ENCODE peak calls at places on chromosomes 7 and 10, in six cellular contexts. Y is CD4-positive, alpha-beta memory T cell; M is globus pallidus; Q is H4; U is NCI-H1092 treated with DMSO at 0.1 percent for 48 hours; C is OCI-LY7. E is an unnamed sample.

GRCh38 chr10:110029448-110029847 is 21.7 kb downstream of the ADD3 start:
- DNase-seq in Y (no peak), M (no peak), Q (no peak), U (no peak), C (no peak), E (no peak)

GRCh38 chr10:82660983-82661382 is 786.0 kb downstream of the NRG3 start:
- DNase-seq in Y (no peak), M (no peak), Q (no peak), U (no peak), C (no peak), E (no peak)

GRCh38 chr10:28326516-28327493 is 23.9 kb upstream of the MPP7 start:
- DNase-seq in Y (no peak), M (peak), Q (peak), U (no peak), C (peak), E (peak)

GRCh38 chr10:76786673-76787072 is 850.9 kb downstream of the KCNMA1 start:
- DNase-seq in Y (no peak), M (no peak), Q (no peak), U (no peak), C (no peak), E (no peak)

GRCh38 chr10:22321831-22322662 is 1.1 kb downstream of the BMI1 start:
- DNase-seq in Y (no peak), M (no peak), Q (no peak), U (no peak), C (peak), E (peak)

GRCh38 chr7:76142861-76143260 is 58.8 kb upstream of the SRRM3 start:
- DNase-seq in Y (no peak), M (no peak), Q (no peak), U (no peak), C (peak), E (no peak)

GRCh38 chr7:24907311-24907886 is 72.6 kb downstream of the OSBPL3 start:
- DNase-seq in Y (peak), M (no peak), Q (peak), U (no peak), C (no peak), E (no peak)

GRCh38 chr7:151756076-151756731 is 120.7 kb downstream of the PRKAG2 start:
- DNase-seq in Y (peak), M (no peak), Q (peak), U (no peak), C (no peak), E (no peak)

GRCh38 chr7:75971961-75972763 is 22.2 kb downstream of the TMEM120A start:
- DNase-seq in Y (no peak), M (no peak), Q (no peak), U (no peak), C (no peak), E (peak)

GRCh38 chr10:130998642-130999041 is 312.9 kb downstream of the TCERG1L start:
- DNase-seq in Y (no peak), M (no peak), Q (no peak), U (no peak), C (no peak), E (no peak)

GRCh38 chr7:33076737-33077136 is 14.2 kb upstream of the NT5C3A start:
- DNase-seq in Y (no peak), M (no peak), Q (no peak), U (no peak), C (no peak), E (no peak)

GRCh38 chr7:46247622-46248181 is 326.6 kb upstream of the IGFBP3 start:
- DNase-seq in Y (no peak), M (no peak), Q (no peak), U (no peak), C (no peak), E (no peak)

GRCh38 chr7:112337177-112337576 is 113.1 kb upstream of the IFRD1 start:
- DNase-seq in Y (no peak), M (no peak), Q (no peak), U (no peak), C (no peak), E (no peak)

GRCh38 chr10:12777840-12778585 is 223.5 kb downstream of the CCDC3 start:
- DNase-seq in Y (no peak), M (peak), Q (no peak), U (no peak), C (no peak), E (peak)

GRCh38 chr7:151086802-151087246 is 549 bp downstream of the AGAP3 start:
- DNase-seq in Y (peak), M (no peak), Q (no peak), U (peak), C (no peak), E (no peak)

GRCh38 chr7:26954929-26955328 is 90.5 kb upstream of the SKAP2 start:
- DNase-seq in Y (no peak), M (no peak), Q (no peak), U (no peak), C (no peak), E (no peak)

GRCh38 chr10:133039107-133039822 is 48.5 kb upstream of the ADGRA1 start:
- DNase-seq in Y (no peak), M (no peak), Q (no peak), U (no peak), C (no peak), E (no peak)

GRCh38 chr7:25922296-25922695 is 229.7 kb upstream of the NFE2L3 start:
- DNase-seq in Y (no peak), M (no peak), Q (no peak), U (no peak), C (no peak), E (no peak)

GRCh38 chr7:35619863-35620262 is 75.1 kb downstream of the HERPUD2 start:
- DNase-seq in Y (no peak), M (no peak), Q (no peak), U (no peak), C (no peak), E (no peak)

GRCh38 chr10:21935439-21936023 is 68.0 kb downstream of the DNAJC1 start:
- DNase-seq in Y (no peak), M (no peak), Q (no peak), U (no peak), C (no peak), E (no peak)

GRCh38 chr7:135855836-135856235 is 107.2 kb upstream of the FAM180A start:
- DNase-seq in Y (no peak), M (no peak), Q (peak), U (no peak), C (peak), E (no peak)

GRCh38 chr7:101832681-101833375 is 15.4 kb downstream of the CUX1 start:
- DNase-seq in Y (no peak), M (no peak), Q (no peak), U (no peak), C (no peak), E (no peak)

GRCh38 chr10:62426086-62426485 is 51.9 kb downstream of the ZNF365 start:
- DNase-seq in Y (no peak), M (no peak), Q (no peak), U (no peak), C (no peak), E (no peak)

GRCh38 chr7:41964354-41964753 is 261.5 kb upstream of the INHBA start:
- DNase-seq in Y (no peak), M (no peak), Q (no peak), U (no peak), C (no peak), E (no peak)

GRCh38 chr10:71578069-71578468 is 141.5 kb downstream of the C10orf105 start:
- DNase-seq in Y (no peak), M (no peak), Q (no peak), U (no peak), C (no peak), E (no peak)

GRCh38 chr10:86182150-86182549 is 184.4 kb downstream of the GRID1 start:
- DNase-seq in Y (no peak), M (peak), Q (no peak), U (no peak), C (no peak), E (peak)

GRCh38 chr10:86321568-86321967 is 45.0 kb downstream of the GRID1 start:
- DNase-seq in Y (no peak), M (peak), Q (no peak), U (peak), C (no peak), E (peak)

GRCh38 chr10:104300002-104300735 is 31.2 kb downstream of the GSTO2 start:
- DNase-seq in Y (no peak), M (no peak), Q (peak), U (no peak), C (no peak), E (no peak)

GRCh38 chr10:124974131-124974530 is 32.2 kb downstream of the ZRANB1 start:
- DNase-seq in Y (no peak), M (no peak), Q (no peak), U (no peak), C (no peak), E (peak)

GRCh38 chr10:129932182-129932581 is 31.9 kb downstream of the EBF3 start:
- DNase-seq in Y (no peak), M (no peak), Q (no peak), U (no peak), C (no peak), E (no peak)

E was measured in G401.